ENCODE peak calls at places on chromosomes 16 and 17, in seven cellular contexts. G is GM12891; F is T-cell; S is activated naive CD4-positive, alpha-beta T cell treated with anti-CD3 and anti-CD28 coated beads for 36 hours; B is fibroblast of mammary gland; I is activated T-cell treated with anti-CD3 and anti-CD28 coated beads for 48 hours; O is effector memory CD8-positive, alpha-beta T cell. M is an unnamed sample.

GRCh38 chr17:40298726-40299125 is 10.3 kb upstream of the RARA start:
- DNase-seq in G (no peak), F (no peak), S (no peak), B (no peak), I (no peak), O (no peak), M (no peak)

GRCh38 chr16:72635104-72635503 is 412.8 kb downstream of the ZFHX3 start:
- DNase-seq in G (no peak), F (no peak), S (no peak), B (no peak), I (no peak), O (no peak), M (no peak)

GRCh38 chr17:54900457-54901229 is at the start of gene TOM1L1:
- DNase-seq in G (peak; percentile 44), F (peak; percentile 4), S (peak; percentile 42), B (peak; percentile 48), I (peak; percentile 40), O (no peak), M (peak; percentile 75)

GRCh38 chr16:50699345-50700159 is 6.1 kb downstream of the NOD2 start:
- DNase-seq in G (no peak), F (no peak), S (peak; percentile 79), B (peak; percentile 71), I (peak; percentile 66), O (no peak), M (no peak)

GRCh38 chr17:51165680-51166197 is 472 bp upstream of the NME2 start:
- DNase-seq in G (peak; percentile 42), F (no peak), S (no peak), B (no peak), I (no peak), O (peak; percentile 43), M (no peak)

GRCh38 chr16:8958344-8958808 is 5.3 kb downstream of the USP7 start:
- DNase-seq in G (no peak), F (peak; percentile 17), S (peak; percentile 55), B (peak; percentile 73), I (no peak), O (peak; percentile 25), M (no peak)

GRCh38 chr17:71440513-71440912 is 680.3 kb upstream of the SOX9 start:
- DNase-seq in G (no peak), F (no peak), S (no peak), B (no peak), I (no peak), O (no peak), M (no peak)

GRCh38 chr16:63652091-63652490 is 1469.8 kb downstream of the CDH11 start:
- DNase-seq in G (no peak), F (no peak), S (no peak), B (no peak), I (no peak), O (no peak), M (no peak)

GRCh38 chr17:21194688-21195087 is 19.3 kb downstream of the TMEM11 start:
- DNase-seq in G (no peak), F (no peak), S (no peak), B (peak; percentile 55), I (no peak), O (no peak), M (no peak)